ENCODE peak calls at places on chromosomes 16 and 17, in ten cellular contexts. O is right cardiac atrium; E is MM.1S; W is heart left ventricle; L is psoas muscle; C is breast epithelium; T is adrenal gland; R is CD8-positive, alpha-beta T cell; B is cardiac muscle cell; P is left ventricle myocardium inferior. G is an unnamed sample.

GRCh38 chr16:86354641-86355040 is 155.7 kb upstream of the FOXF1 start:
- DNase-seq in W (no peak), R (no peak), C (no peak), O (no peak), P (no peak), B (peak; percentile 78), L (no peak), T (no peak), E (no peak), G (no peak)

GRCh38 chr16:11386791-11387546 is 41.7 kb downstream of the RMI2 start:
- DNase-seq in T (no peak), O (peak; percentile 61), P (no peak), E (no peak), R (no peak), L (peak; percentile 73), W (peak; percentile 45), C (no peak), B (peak; percentile 58), G (no peak)

GRCh38 chr17:10821770-10822169 is 16.1 kb downstream of the PIRT start:
- DNase-seq in L (no peak), W (no peak), C (no peak), P (no peak), R (no peak), B (no peak), O (no peak), E (no peak), T (peak; percentile 53), G (no peak)

GRCh38 chr17:67994827-67995567 is 1.3 kb downstream of the C17orf58 start:
- DNase-seq in C (no peak), P (no peak), W (no peak), E (no peak), T (peak; percentile 65), B (peak; percentile 71), L (no peak), R (no peak), O (no peak), G (no peak)

GRCh38 chr16:58367252-58367651 is 25.0 kb upstream of the GINS3 start:
- DNase-seq in E (no peak), P (no peak), O (no peak), T (no peak), B (no peak), L (no peak), W (no peak), R (no peak), C (no peak), G (no peak)

GRCh38 chr16:85576944-85577343 is 36.2 kb upstream of the GSE1 start:
- DNase-seq in O (no peak), T (no peak), P (no peak), E (no peak), C (no peak), R (no peak), W (no peak), L (no peak), B (no peak), G (no peak)

GRCh38 chr16:57551057-57551456 is 8.6 kb downstream of the ADGRG5 start:
- DNase-seq in T (no peak), L (no peak), E (no peak), P (no peak), O (no peak), W (no peak), B (no peak), R (no peak), C (no peak), G (no peak)

GRCh38 chr17:69828087-69828486 is 246.9 kb upstream of the KCNJ16 start:
- DNase-seq in L (peak; percentile 61), O (peak; percentile 54), C (no peak), B (peak; percentile 24), W (peak; percentile 75), T (peak; percentile 73), E (no peak), R (no peak), P (peak; percentile 44), G (no peak)

GRCh38 chr17:59038734-59039133 is 67.9 kb downstream of the TRIM37 start:
- DNase-seq in T (peak; percentile 48), B (peak; percentile 88), R (no peak), P (no peak), W (no peak), C (no peak), E (no peak), L (no peak), O (no peak), G (no peak)

GRCh38 chr17:78129385-78130079 is 977 bp upstream of the TMC6 start:
- DNase-seq in W (peak; percentile 22), C (no peak), R (no peak), L (no peak), O (no peak), B (no peak), E (peak; percentile 66), T (no peak), P (no peak), G (no peak)

DNA sequence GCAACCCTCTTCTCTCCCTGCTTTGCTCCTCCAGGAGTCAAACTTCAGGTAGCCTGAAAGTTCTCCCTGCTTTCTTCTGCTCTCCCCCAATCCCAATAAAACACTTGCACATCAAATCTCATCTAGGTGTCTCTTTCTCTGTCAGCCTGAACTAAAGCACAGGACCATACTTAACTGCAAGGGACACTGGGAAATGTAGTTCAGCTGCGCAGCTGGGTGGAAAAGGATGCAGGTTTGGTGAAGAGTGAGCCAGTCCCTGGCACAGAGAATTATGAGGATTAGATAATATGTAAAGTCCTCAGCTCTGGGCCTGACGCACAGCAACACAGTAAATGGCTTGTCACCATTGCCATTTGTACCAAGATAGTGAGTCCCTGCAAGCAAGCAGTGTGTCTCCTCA is 29.5 kb upstream of the IRX3 start:
- DNase-seq in E (no peak), W (no peak), O (no peak), R (no peak), B (no peak), L (no peak), P (no peak), T (no peak), C (no peak), G (no peak)
- H3K9me3 ChIP-seq in E (no peaks in the 10 kb centered on the region), W (no peaks in the 10 kb centered on the region), O (no peaks in the 10 kb centered on the region), R (no peaks in the 10 kb centered on the region), B (no peaks in the 10 kb centered on the region), L (no peaks in the 10 kb centered on the region), P (no peaks in the 10 kb centered on the region), T (no peaks in the 10 kb centered on the region), C (no peaks in the 10 kb centered on the region), G (no peaks in the 10 kb centered on the region)

GRCh38 chr16:16004314-16004749 is 54.9 kb downstream of the ABCC1 start:
- DNase-seq in O (no peak), W (no peak), L (no peak), P (no peak), C (no peak), B (peak; percentile 76), T (no peak), R (no peak), E (no peak), G (no peak)

GRCh38 chr16:16007743-16008111 is 58.3 kb downstream of the ABCC1 start:
- DNase-seq in C (no peak), E (peak; percentile 81), R (no peak), O (no peak), B (no peak), P (no peak), T (no peak), L (peak; percentile 15), W (no peak), G (no peak)

GRCh38 chr16:16006650-16007049 is 57.2 kb downstream of the ABCC1 start:
- DNase-seq in R (no peak), B (no peak), E (no peak), C (no peak), O (no peak), L (no peak), W (no peak), T (no peak), P (no peak), G (no peak)

GRCh38 chr16:16003719-16004313 is 54.4 kb downstream of the ABCC1 start:
- DNase-seq in L (peak; percentile 5), C (no peak), O (no peak), P (no peak), B (no peak), T (no peak), W (no peak), R (no peak), E (no peak), G (no peak)

GRCh38 chr16:16005725-16006124 is 56.3 kb downstream of the ABCC1 start:
- DNase-seq in C (no peak), B (no peak), L (peak; percentile 6), R (no peak), W (no peak), O (no peak), E (no peak), P (no peak), T (no peak), G (no peak)
- H3K27ac ChIP-seq in C (no peak overlapping the region), B (no peak overlapping the region), L (peak overlapping the region; percentile 17), R (no peak overlapping the region), W (no peak overlapping the region), O (no peak overlapping the region), E (no peak overlapping the region), P (no peak overlapping the region), T (no peak overlapping the region), G (no peak overlapping the region)

GRCh38 chr17:43211123-43211479 is 574 bp upstream of the TMEM106A start:
- DNase-seq in R (no peak), O (no peak), W (no peak), T (no peak), P (no peak), C (no peak), L (no peak), B (no peak), E (no peak), G (no peak)

GRCh38 chr17:43212641-43213490 is 1.2 kb downstream of the TMEM106A start:
- DNase-seq in T (no peak), B (no peak), W (no peak), L (no peak), P (no peak), O (no peak), C (peak; percentile 19), E (no peak), R (no peak), G (no peak)

GRCh38 chr17:43213545-43213944 is 1.9 kb downstream of the TMEM106A start:
- DNase-seq in O (no peak), E (no peak), P (no peak), C (no peak), W (no peak), B (no peak), L (no peak), R (no peak), T (no peak), G (no peak)

GRCh38 chr17:43210576-43210975 is 1.1 kb upstream of the TMEM106A start:
- DNase-seq in R (no peak), P (no peak), W (no peak), E (no peak), T (no peak), B (no peak), L (no peak), O (no peak), C (no peak), G (no peak)

GRCh38 chr17:43211480-43212402 is at the start of gene TMEM106A:
- DNase-seq in E (peak; percentile 55), P (peak; percentile 81), W (peak; percentile 81), T (peak; percentile 82), B (peak; percentile 93), R (peak; percentile 65), O (peak; percentile 86), L (peak; percentile 84), C (peak; percentile 66), G (peak; percentile 33)
- H3K4me3 ChIP-seq in E (peak within 1 kb of the TSS; percentile 76), P (peak within 1 kb of the TSS; percentile 73), W (peak within 1 kb of the TSS; percentile 80), T (peak within 1 kb of the TSS; percentile 70), B (peak within 1 kb of the TSS; percentile 48), R (peak within 1 kb of the TSS; percentile 95), O (peak within 1 kb of the TSS; percentile 74), L (peak within 1 kb of the TSS; percentile 71), C (peak within 1 kb of the TSS; percentile 62), G (peak within 1 kb of the TSS; percentile 61)

GRCh38 chr16:35188288-35189155 is 1729.1 kb downstream of the TP53TG3F start:
- DNase-seq in B (no peak), O (no peak), C (no peak), E (no peak), P (no peak), T (no peak), R (no peak), W (no peak), L (no peak), G (no peak)
- H3K9me3 ChIP-seq in B (peaks cover 4% of the 10 kb centered on the region), O (no peaks in the 10 kb centered on the region), C (peaks cover 7% of the 10 kb centered on the region), E (no peaks in the 10 kb centered on the region), P (no peaks in the 10 kb centered on the region), T (no peaks in the 10 kb centered on the region), R (no peaks in the 10 kb centered on the region), W (no peaks in the 10 kb centered on the region), L (no peaks in the 10 kb centered on the region), G (peaks cover 30% of the 10 kb centered on the region)